ENCODE peak calls at places on chromosomes 1 and 21, in eight cellular contexts. N is prostate gland, K is HCT116, I is IMR-90, O is esophagus squamous epithelium, V is uterus, U is ovary, W is breast epithelium. M is an unnamed sample.

GRCh38 chr1:41215623-41216022 is 26.5 kb downstream of the SCMH1 start:
- DNase-seq in U (no peak), K (no peak), V (no peak), N (no peak), W (no peak), I (no peak), O (no peak), M (no peak)

GRCh38 chr1:199173356-199173755 is 534.5 kb downstream of the PTPRC start:
- DNase-seq in V (no peak), O (no peak), U (no peak), N (no peak), K (no peak), W (no peak), I (peak; percentile 77), M (no peak)

GRCh38 chr21:38765056-38765455 is 40.7 kb upstream of the ETS2 start:
- DNase-seq in U (no peak), I (no peak), N (no peak), K (no peak), O (no peak), V (no peak), W (no peak), M (no peak)

GRCh38 chr1:220271706-220272046 is 577 bp downstream of the RAB3GAP2 start:
- DNase-seq in K (peak; percentile 18), O (no peak), W (no peak), N (no peak), V (no peak), I (peak; percentile 26), U (peak; percentile 19), M (no peak)

GRCh38 chr1:160550572-160551034 is 27.5 kb upstream of the SLAMF6 start:
- DNase-seq in K (no peak), N (no peak), W (no peak), I (no peak), U (no peak), O (no peak), V (no peak), M (no peak)

GRCh38 chr1:202692959-202693555 is 17.2 kb downstream of the SYT2 start:
- DNase-seq in U (peak; percentile 66), K (peak; percentile 7), I (peak; percentile 71), V (peak; percentile 29), O (no peak), N (peak; percentile 31), W (peak; percentile 60), M (no peak)

GRCh38 chr1:24222008-24222407 is 34.9 kb upstream of the IFNLR1 start:
- DNase-seq in V (no peak), I (no peak), U (no peak), W (no peak), N (no peak), O (no peak), K (no peak), M (no peak)

GRCh38 chr1:50969611-50970507 is at the start of gene CDKN2C:
- DNase-seq in N (peak; percentile 79), W (no peak), O (no peak), U (peak; percentile 88), V (peak; percentile 86), K (no peak), I (peak; percentile 86), M (peak; percentile 66)

GRCh38 chr1:212256404-212256803 is 28.8 kb upstream of the PPP2R5A start:
- DNase-seq in N (no peak), K (no peak), W (no peak), U (no peak), O (no peak), I (no peak), V (no peak), M (no peak)

DNA sequence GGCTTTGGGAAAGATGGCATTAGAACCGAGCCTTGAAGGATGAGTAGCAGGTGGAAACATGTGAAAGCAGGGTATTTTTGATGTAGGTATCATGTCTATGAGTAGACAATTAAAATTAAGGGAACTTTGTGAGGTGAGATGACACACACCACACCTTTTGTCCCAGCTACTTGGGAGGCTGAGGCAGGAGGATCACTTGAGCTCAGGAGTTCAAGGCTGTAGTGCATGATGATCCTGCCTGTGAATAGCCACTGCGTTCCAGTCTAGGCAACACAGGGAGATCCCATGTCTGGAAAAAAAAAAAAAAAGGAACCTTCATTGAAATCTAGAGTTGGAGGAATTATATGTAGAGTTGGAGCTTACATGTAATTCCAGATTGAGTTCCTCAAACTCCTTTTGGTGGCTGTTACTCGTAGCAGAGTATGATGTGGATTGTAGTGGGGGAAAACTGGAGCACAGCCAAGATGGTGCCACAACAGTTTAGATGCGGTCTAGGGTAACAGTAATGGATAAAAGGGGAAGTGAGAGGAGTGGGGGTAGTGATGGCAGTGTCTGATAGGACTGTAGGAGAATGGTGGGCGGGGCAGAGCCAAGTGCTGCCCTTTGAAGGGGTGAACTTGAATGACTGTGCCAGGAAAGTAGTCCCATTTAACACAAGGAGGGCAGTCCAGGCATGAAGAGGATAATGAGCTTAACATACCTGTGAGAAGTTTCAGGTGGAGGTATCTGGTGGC is 17.4 kb downstream of the AK4 start:
- DNase-seq in U (no peak), O (no peak), N (no peak), I (no peak), W (no peak), V (no peak), K (no peak), M (no peak)
- H3K27ac ChIP-seq in U (no peak overlapping the region), O (no peak overlapping the region), N (no peak overlapping the region), I (no peak overlapping the region), W (peak overlapping the region; percentile 12), V (no peak overlapping the region), K (no peak overlapping the region), M (no peak overlapping the region)

DNA sequence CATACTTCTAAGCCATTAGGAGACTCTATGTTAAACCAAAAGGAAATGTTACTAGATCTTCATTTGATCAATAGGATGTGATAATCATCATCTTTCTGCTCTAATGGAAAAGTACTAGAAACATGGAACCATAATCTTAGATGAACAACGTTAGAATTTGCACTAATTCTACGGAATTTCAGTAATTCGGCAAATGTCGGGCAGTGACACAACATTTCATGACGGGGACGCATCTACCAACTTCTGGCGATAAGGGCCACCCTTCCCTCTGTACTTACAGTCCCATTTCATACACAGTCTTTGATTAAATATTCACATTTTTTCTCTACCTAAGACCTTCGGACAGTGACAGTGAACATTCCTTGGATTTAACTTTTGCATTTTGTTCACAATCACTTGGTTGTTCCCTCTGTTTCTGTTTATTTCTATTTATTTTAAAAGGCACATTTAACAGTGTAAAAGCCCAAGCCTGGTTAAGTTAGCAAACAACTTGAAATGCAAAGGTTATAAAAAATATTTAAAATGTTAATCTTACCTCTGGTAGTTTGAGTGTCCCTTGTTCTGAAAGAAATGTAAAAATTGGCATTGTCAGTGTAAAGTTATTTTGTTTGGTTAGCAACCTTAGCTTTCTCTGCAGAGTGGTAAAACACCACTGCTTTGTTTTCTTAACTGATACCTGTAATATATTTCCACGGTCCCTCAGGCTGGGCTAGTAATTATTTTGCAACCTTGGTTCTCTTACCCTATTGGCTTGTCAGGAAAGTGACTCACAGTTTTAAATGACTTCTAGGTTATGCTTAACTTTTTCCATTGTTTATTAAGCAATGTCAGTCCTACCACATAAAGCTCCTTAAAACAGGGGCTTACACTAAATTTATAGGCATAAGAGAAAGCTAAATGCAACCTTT is 276.9 kb downstream of the VAV3 start:
- DNase-seq in N (peak; percentile 51), V (no peak), O (no peak), K (no peak), W (no peak), U (no peak), I (no peak), M (no peak)
- H3K4me1 ChIP-seq in N (no peaks in the 10 kb centered on the region), V (no peaks in the 10 kb centered on the region), O (peaks cover 58% of the 10 kb centered on the region), K (no peaks in the 10 kb centered on the region), W (no peaks in the 10 kb centered on the region), U (no peaks in the 10 kb centered on the region), I (no peaks in the 10 kb centered on the region), M (no peaks in the 10 kb centered on the region)

GRCh38 chr1:68230901-68231626 is 1.3 kb downstream of the WLS start:
- DNase-seq in I (no peak), W (peak; percentile 55), O (no peak), K (no peak), V (peak; percentile 48), N (peak; percentile 20), U (peak; percentile 61), M (no peak)
- TF ChIP-seq POLR2A in I (no peak), W (no peak), O (no peak), K (no peak), V (no peak), N (no peak), U (no peak), M (no peak)

DNA sequence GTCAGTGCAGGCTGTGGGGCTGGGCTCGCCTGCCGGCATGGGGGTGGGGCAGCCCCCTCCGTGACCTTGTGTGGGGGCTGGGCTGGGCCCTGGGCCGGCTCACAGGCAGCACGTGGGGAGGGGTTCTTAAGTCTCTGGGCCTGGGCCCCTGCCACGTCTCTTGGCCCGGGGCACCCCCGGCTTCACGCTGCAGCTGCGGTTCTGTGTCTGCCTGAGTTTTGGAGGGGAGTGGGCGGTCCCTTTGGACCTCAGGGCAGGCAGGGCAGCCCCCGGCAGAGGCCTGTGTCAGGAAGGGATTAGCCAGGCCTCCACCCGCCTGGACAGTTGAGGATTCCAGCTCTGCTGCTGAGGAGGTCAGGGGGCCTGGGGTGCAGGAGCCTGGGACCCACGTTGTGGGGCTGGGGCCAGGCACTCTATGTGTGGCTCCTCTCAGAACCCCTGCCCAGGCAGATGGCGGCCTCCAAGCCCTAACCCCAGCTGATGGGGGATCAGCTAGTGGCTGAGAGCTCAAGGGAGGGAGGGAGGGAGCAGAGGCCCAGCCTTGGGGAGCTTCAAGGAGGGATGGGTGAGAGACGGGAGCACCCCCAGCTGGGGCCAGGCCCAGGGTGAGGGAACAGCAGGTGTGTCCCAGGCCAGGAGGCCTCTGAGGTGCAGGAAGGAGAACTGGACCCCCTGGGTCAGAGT is 1.8 kb upstream of the PLCH2 start:
- DNase-seq in N (no peak), I (no peak), V (no peak), U (no peak), O (no peak), W (no peak), K (no peak), M (no peak)
- H3K27ac ChIP-seq in N (no peak overlapping the region), I (no peak overlapping the region), V (no peak overlapping the region), U (no peak overlapping the region), O (no peak overlapping the region), W (no peak overlapping the region), K (no peak overlapping the region), M (no peak overlapping the region)